ENCODE peak calls at places on chromosome X, in nine cellular contexts. L is left lung, Y is lower lobe of right lung, Q is sigmoid colon, N is cardiac fibroblast, R is left ventricle myocardium inferior, K is right atrium auricular region, I is mammary epithelial cell, C is GM23338. U is an unnamed sample.

GRCh38 chrX:7983594-7983993 is 56.4 kb upstream of the PNPLA4 start:
- DNase-seq in L (no peak), Y (no peak), Q (no peak), N (no peak), R (no peak), K (no peak), I (no peak), C (no peak), U (no peak)

GRCh38 chrX:69371159-69371558 is 133.0 kb upstream of the NALF2 start:
- DNase-seq in L (no peak), Y (no peak), Q (no peak), N (no peak), R (no peak), K (no peak), I (no peak), C (no peak), U (no peak)

GRCh38 chrX:75968293-75968692 is 183.2 kb upstream of the MAGEE2 start:
- DNase-seq in L (no peak), Y (no peak), Q (no peak), N (no peak), R (no peak), K (no peak), I (no peak), C (peak), U (no peak)

GRCh38 chrX:40542208-40542607 is 38.6 kb upstream of the ATP6AP2 start:
- DNase-seq in L (no peak), Y (no peak), Q (no peak), N (no peak), R (no peak), K (no peak), I (no peak), C (no peak), U (no peak)

GRCh38 chrX:123860506-123860840 is 620 bp downstream of the XIAP start:
- DNase-seq in L (no peak), Y (no peak), Q (no peak), N (no peak), R (no peak), K (no peak), I (no peak), C (no peak), U (no peak)

GRCh38 chrX:40150503-40150902 is 52.7 kb upstream of the BCOR start:
- DNase-seq in L (no peak), Y (no peak), Q (no peak), N (no peak), R (no peak), K (no peak), I (no peak), C (peak), U (no peak)

GRCh38 chrX:10444204-10444603 is 176.2 kb downstream of the MID1 start:
- DNase-seq in L (no peak), Y (no peak), Q (no peak), N (peak), R (no peak), K (no peak), I (no peak), C (peak), U (peak)

GRCh38 chrX:17968367-17968766 is 107.3 kb upstream of the RAI2 start:
- DNase-seq in L (no peak), Y (no peak), Q (no peak), N (no peak), R (no peak), K (no peak), I (no peak), C (no peak), U (no peak)

GRCh38 chrX:41029332-41029731 is 55.9 kb upstream of the USP9X start:
- DNase-seq in L (no peak), Y (no peak), Q (no peak), N (no peak), R (no peak), K (no peak), I (no peak), C (no peak), U (peak)

DNA sequence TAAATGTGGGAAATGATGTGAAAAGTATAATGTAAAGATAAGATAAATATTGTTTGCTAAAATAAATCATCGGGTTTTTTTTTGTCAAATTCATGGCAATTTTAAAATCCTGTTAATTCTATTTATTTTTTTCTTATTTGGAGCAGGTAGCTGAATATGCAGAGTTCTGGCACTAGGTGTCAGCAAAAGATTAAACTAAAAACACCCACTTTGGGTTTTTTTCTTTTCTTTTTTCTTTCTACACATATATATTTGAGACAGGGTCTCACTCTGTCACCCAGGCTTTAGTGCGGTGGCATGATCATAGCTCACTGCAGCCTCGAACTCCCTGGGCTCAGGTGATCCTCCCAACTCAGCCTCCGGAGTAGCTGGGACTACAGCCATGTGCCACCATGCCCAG is 6.9 kb upstream of the RAP2C start:
- DNase-seq in L (no peak), Y (no peak), Q (no peak), N (peak), R (no peak), K (no peak), I (no peak), C (peak), U (peak)
- TF ChIP-seq CTCF in L (no peak), Y (peak), Q (no peak), N (peak), R (peak), K (no peak), I (peak), C (peak), U (peak)

GRCh38 chrX:129795584-129795983 is 15.8 kb downstream of the SASH3 start:
- DNase-seq in L (no peak), Y (no peak), Q (peak), N (no peak), R (no peak), K (no peak), I (no peak), C (no peak), U (no peak)
- H3K4me3 ChIP-seq in L (no peak), Y (no peak), Q (no peak), N (no peak), R (no peak), K (no peak), I (no peak), C (no peak), U (no peak)

GRCh38 chrX:131288738-131289511 is at the start of gene IGSF1:
- DNase-seq in L (no peak), Y (no peak), Q (peak), N (peak), R (peak), K (no peak), I (no peak), C (peak), U (peak)

GRCh38 chrX:131287556-131288179 is 1.4 kb downstream of the IGSF1 start:
- DNase-seq in L (no peak), Y (no peak), Q (no peak), N (no peak), R (no peak), K (no peak), I (no peak), C (no peak), U (no peak)

GRCh38 chrX:131289527-131289926 is 421 bp upstream of the IGSF1 start:
- DNase-seq in L (no peak), Y (no peak), Q (no peak), N (no peak), R (no peak), K (no peak), I (no peak), C (no peak), U (no peak)

DNA sequence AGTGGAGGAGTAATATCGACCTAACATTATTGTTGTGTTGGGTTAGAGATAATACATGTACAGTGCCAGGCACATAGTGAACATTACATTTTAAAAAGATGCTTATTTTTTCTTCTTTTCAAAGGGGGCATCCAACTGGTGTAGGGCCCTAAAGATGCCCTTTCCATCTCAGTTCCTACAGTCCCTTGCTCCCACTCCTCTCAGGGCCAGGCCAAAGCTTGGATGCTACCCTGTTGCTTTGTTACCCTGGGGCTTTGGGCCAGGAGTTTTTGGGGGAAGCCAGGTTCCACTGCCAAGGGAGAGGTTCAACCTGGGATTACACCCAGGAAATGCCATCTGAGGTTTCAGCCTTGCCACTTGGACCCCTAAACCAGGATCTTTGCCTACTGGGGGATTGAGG is 918 bp downstream of the IGSF1 start:
- DNase-seq in L (no peak), Y (no peak), Q (no peak), N (no peak), R (no peak), K (no peak), I (no peak), C (peak), U (no peak)
- TF ChIP-seq CTCF in L (no peak), Y (no peak), Q (no peak), N (no peak), R (no peak), K (no peak), I (no peak), C (no peak), U (no peak)

GRCh38 chrX:24946369-24946768 is 69.4 kb downstream of the ARX start:
- DNase-seq in L (no peak), Y (no peak), Q (no peak), N (no peak), R (no peak), K (no peak), I (no peak), C (no peak), U (no peak)

GRCh38 chrX:24945009-24945408 is 70.8 kb downstream of the ARX start:
- DNase-seq in L (no peak), Y (no peak), Q (no peak), N (no peak), R (no peak), K (no peak), I (no peak), C (no peak), U (no peak)
- H3K4me3 ChIP-seq in L (no peak), Y (no peak), Q (no peak), N (no peak), R (no peak), K (no peak), I (no peak), C (no peak), U (no peak)